ENCODE peak calls at places on chromosomes 3 and 15, in nine cellular contexts. Y is osteocyte, R is fibroblast of lung, O is foreskin fibroblast, E is ovary, Q is type B pancreatic cell, H is GM13976, Z is tibial artery, K is NCI-H69. S is an unnamed sample.

GRCh38 chr15:71940004-71940588 is 129.7 kb downstream of the NR2E3 start:
- DNase-seq in Y (no peak), R (no peak), O (no peak), E (no peak), Q (no peak), H (no peak), Z (no peak), K (no peak), S (no peak)

GRCh38 chr3:186439725-186440124 is 77.7 kb upstream of the DGKG start:
- DNase-seq in Y (no peak), R (no peak), O (no peak), E (no peak), Q (no peak), H (no peak), Z (no peak), K (no peak), S (peak)

GRCh38 chr15:77001351-77001750 is 6.4 kb downstream of the PSTPIP1 start:
- DNase-seq in Y (no peak), R (no peak), O (no peak), E (no peak), Q (no peak), H (no peak), Z (no peak), K (no peak), S (no peak)

GRCh38 chr15:50735156-50735555 is 30.4 kb downstream of the SPPL2A start:
- DNase-seq in Y (no peak), R (no peak), O (no peak), E (no peak), Q (no peak), H (no peak), Z (no peak), K (no peak), S (no peak)

GRCh38 chr15:57322602-57323250 is 53.6 kb upstream of the CGNL1 start:
- DNase-seq in Y (no peak), R (no peak), O (no peak), E (no peak), Q (no peak), H (no peak), Z (no peak), K (peak), S (no peak)

GRCh38 chr3:166005126-166005525 is 167.9 kb upstream of the BCHE start:
- DNase-seq in Y (no peak), R (no peak), O (no peak), E (no peak), Q (no peak), H (no peak), Z (no peak), K (no peak), S (no peak)

GRCh38 chr3:148175215-148175614 is 522.5 kb upstream of the AGTR1 start:
- DNase-seq in Y (no peak), R (peak), O (no peak), E (no peak), Q (no peak), H (no peak), Z (no peak), K (no peak), S (no peak)

GRCh38 chr3:11624161-11624560 is 19.6 kb downstream of the VGLL4 start:
- DNase-seq in Y (no peak), R (no peak), O (peak), E (no peak), Q (no peak), H (peak), Z (no peak), K (no peak), S (no peak)

GRCh38 chr3:183537295-183537730 is 18.2 kb downstream of the KLHL6 start:
- DNase-seq in Y (no peak), R (no peak), O (peak), E (no peak), Q (no peak), H (no peak), Z (peak), K (no peak), S (no peak)

GRCh38 chr3:7461202-7461825 is 600.4 kb downstream of the GRM7 start:
- DNase-seq in Y (no peak), R (no peak), O (no peak), E (no peak), Q (no peak), H (no peak), Z (no peak), K (no peak), S (no peak)

GRCh38 chr15:41878355-41878699 is 15.5 kb downstream of the SPTBN5 start:
- DNase-seq in Y (no peak), R (no peak), O (no peak), E (no peak), Q (no peak), H (no peak), Z (no peak), K (no peak), S (no peak)

GRCh38 chr3:135538123-135538522 is 427.4 kb upstream of the PPP2R3A start:
- DNase-seq in Y (no peak), R (no peak), O (no peak), E (no peak), Q (no peak), H (no peak), Z (no peak), K (no peak), S (peak)

S was measured in esophagus muscularis mucosa.